ENCODE peak calls at places on chromosome 22, in four cellular contexts. X, Y, I and O are unnamed samples.

GRCh38 chr22:32573991-32574390 is 99.4 kb downstream of the FBXO7 start:
- DNase-seq in X (no peak), Y (no peak), I (no peak), O (no peak)

GRCh38 chr22:47149976-47150375 is 387.5 kb downstream of the TBC1D22A start:
- DNase-seq in X (no peak), Y (no peak), I (no peak), O (no peak)

GRCh38 chr22:29475550-29475949 is 4.5 kb upstream of the NEFH start:
- DNase-seq in X (no peak), Y (no peak), I (no peak), O (no peak)

GRCh38 chr22:29152381-29153138 is 53.1 kb upstream of the EMID1 start:
- DNase-seq in X (peak; percentile 63), Y (no peak), I (no peak), O (no peak)

GRCh38 chr22:28064941-28065340 is 145.9 kb upstream of the PITPNB start:
- DNase-seq in X (no peak), Y (no peak), I (no peak), O (no peak)

GRCh38 chr22:38725900-38726655 is 20.3 kb downstream of the GTPBP1 start:
- DNase-seq in X (no peak), Y (no peak), I (no peak), O (no peak)

GRCh38 chr22:46056169-46057041 is 79.4 kb upstream of the WNT7B start:
- DNase-seq in X (no peak), Y (no peak), I (peak; percentile 65), O (no peak)

GRCh38 chr22:17085277-17086091 is 684 bp downstream of the IL17RA start:
- DNase-seq in X (no peak), Y (no peak), I (peak; percentile 50), O (no peak)

GRCh38 chr22:38228873-38229740 is 27.3 kb downstream of the MAFF start:
- DNase-seq in X (no peak), Y (peak; percentile 35), I (peak; percentile 51), O (no peak)

GRCh38 chr22:41620646-41621098 is at the start of gene DESI1:
- DNase-seq in X (no peak), Y (no peak), I (no peak), O (no peak)

GRCh38 chr22:44882226-44882905 is 127.4 kb downstream of the PHF21B start:
- DNase-seq in X (no peak), Y (no peak), I (no peak), O (no peak)

DNA sequence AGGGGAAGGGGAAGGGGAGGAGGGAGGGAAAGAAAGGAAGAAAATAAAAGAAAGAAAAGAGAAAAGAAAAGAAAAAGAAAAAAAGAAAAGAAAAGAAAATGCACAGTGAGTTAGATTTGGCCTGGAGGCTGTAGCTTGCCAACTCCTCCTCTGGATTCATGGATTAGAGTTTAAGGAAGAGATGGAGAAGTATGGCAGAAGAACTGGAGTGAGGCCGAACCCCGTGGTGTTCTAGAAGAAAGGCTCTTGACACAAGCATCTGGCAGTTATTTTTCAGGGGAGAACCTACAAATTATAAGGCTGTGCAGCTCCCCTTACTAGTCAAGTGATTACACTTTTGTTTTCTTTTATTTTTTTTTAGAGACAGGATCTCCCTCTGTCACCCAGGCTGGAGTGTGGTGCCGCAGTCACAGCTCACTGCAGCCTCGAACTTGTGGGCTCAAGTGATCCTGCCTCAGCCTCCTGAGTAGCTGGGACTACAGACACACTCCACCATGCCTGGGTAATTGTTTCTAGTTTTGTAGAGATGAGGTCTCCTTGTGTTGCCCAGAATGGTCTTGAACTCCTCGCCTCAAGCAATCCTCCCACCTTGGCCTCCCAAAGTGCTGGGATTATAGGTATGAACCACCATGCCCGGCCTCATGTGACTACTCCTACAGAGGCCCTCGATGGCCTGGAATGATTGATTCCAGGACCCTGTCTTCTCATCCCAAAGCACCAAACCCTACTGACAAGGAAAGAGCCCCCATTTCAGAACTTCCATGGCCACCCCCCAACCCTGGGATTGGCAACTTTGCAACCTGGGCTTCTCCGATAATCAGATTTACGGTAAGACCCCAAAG is 19.5 kb downstream of the ZNF74 start:
- DNase-seq in X (no peak), Y (no peak), I (no peak), O (no peak)
- TF ChIP-seq CTCF in X (no peak), Y (no peak), I (no peak), O (no peak)

GRCh38 chr22:33917744-33918406 is 2.4 kb downstream of the LARGE1 start:
- DNase-seq in X (no peak), Y (no peak), I (no peak), O (no peak)
- TF ChIP-seq CTCF in X (no peak), Y (peak; percentile 15), I (peak; percentile 11), O (peak; percentile 27)

GRCh38 chr22:34946339-34946985 is 119.5 kb upstream of the ISX start:
- DNase-seq in X (no peak), Y (no peak), I (no peak), O (no peak)

GRCh38 chr22:34943830-34944229 is 122.1 kb upstream of the ISX start:
- DNase-seq in X (no peak), Y (no peak), I (no peak), O (no peak)
- TF ChIP-seq CTCF in X (no peak), Y (no peak), I (no peak), O (no peak)

GRCh38 chr22:49394116-49394785 is 433.4 kb downstream of the BRD1 start:
- DNase-seq in X (no peak), Y (no peak), I (no peak), O (no peak)
- TF ChIP-seq CTCF in X (no peak), Y (no peak), I (no peak), O (no peak)

DNA sequence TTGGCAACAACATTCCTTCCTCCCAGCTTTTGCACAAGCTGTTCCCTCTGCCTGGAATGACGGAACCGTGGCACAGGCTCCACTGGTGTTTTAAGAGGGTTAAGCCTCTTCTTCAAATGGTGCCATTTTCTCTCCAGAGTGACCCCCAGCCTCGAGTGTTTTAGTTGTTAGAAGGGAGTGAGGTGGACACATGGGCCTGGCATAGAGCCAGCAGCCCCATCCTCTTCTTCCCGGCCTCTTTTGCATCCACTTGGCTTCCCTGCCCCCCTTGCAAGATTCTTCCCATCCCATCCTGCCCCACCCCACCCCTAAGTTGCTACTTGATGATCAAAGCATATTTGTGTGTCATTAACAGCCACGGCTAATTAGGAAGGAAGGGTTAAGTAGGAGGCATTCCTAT is 72.4 kb upstream of the CRYBB3 start:
- DNase-seq in X (no peak), Y (no peak), I (no peak), O (no peak)
- TF ChIP-seq CTCF in X (no peak), Y (no peak), I (no peak), O (no peak)

DNA sequence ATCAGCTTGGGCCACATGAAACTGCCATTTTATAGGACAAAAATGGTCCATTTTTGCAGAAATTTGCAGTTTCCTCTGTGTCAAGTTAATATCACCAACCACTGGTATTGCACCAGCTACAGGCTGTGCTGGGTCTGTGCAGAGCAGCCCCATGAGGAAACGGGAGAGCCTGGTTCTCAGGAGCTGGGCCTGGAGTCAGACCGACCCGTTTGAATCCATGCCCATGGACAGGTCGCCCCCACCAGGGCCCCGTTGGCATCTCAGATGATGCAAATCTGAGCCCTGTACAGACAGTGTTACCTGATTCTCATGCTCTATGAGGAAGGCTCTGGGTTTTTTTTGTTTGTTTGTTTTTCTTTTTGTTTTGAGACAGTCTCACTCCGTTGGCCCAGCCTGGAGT is 9.8 kb upstream of the SEC14L6 start:
- DNase-seq in X (no peak), Y (no peak), I (no peak), O (no peak)
- TF ChIP-seq CTCF in X (no peak), Y (no peak), I (peak; percentile 4), O (no peak)

GRCh38 chr22:35335936-35336781 is 36.5 kb downstream of the TOM1 start:
- DNase-seq in X (no peak), Y (no peak), I (peak; percentile 95), O (no peak)
- TF ChIP-seq CTCF in X (no peak), Y (no peak), I (no peak), O (no peak)

GRCh38 chr22:23204541-23205157 is 24.3 kb downstream of the BCR start:
- DNase-seq in X (peak; percentile 48), Y (no peak), I (peak; percentile 84), O (no peak)

GRCh38 chr22:23203452-23204124 is 23.3 kb downstream of the BCR start:
- DNase-seq in X (no peak), Y (no peak), I (no peak), O (no peak)

GRCh38 chr22:23205330-23205729 is 25.0 kb downstream of the BCR start:
- DNase-seq in X (no peak), Y (no peak), I (no peak), O (no peak)

GRCh38 chr22:23202812-23203451 is 22.6 kb downstream of the BCR start:
- DNase-seq in X (no peak), Y (no peak), I (no peak), O (no peak)

GRCh38 chr22:23204125-23204488 is 23.8 kb downstream of the BCR start:
- DNase-seq in X (no peak), Y (no peak), I (no peak), O (no peak)
- TF ChIP-seq CTCF in X (no peak), Y (no peak), I (no peak), O (no peak)

DNA sequence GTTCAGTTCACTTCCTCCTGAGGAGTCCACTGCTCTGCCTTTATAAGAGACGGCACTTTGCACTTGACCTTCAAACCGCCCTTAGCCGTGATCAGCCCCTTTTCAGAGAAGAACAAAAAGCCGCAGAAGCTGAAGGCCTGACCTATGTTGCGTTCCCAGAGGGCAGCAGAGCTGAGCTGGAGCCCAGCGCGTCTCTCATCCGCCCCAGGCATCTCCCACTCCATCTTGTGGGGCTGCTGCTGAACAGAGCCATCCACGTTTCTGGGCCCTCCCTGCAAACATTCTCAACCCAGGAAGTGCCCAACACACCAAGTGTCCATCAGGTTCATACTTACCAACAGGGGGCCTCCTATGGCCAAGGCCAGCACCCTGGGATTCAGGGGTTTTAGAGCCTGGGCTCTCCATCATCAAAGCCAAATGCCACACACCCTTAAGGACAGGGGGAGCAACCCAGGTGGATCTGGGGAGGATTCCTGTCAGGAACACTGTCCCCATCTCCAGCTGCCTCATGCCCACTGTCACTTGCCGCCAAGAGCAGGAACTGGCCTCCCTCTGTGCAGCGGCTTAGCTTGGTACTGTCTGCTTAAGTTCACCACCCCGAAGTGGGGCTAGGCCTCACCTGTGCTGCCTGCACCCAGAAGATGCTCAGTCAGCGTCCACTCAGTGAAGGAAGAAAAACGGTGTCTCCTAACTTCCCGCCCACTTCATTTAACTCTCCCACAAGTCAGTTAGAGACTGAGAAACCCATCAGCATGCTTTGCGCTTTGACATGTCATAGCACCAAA is 16.0 kb upstream of the EFCAB6 start:
- DNase-seq in X (no peak), Y (no peak), I (no peak), O (no peak)
- TF ChIP-seq CTCF in X (no peak), Y (peak; percentile 12), I (no peak), O (no peak)